ENCODE peak calls at places on chromosomes 11 and 22, in six cellular contexts. B is colonic mucosa, H is mammary epithelial cell, W is A549, F is left ventricle myocardium inferior, K is stomach. A is an unnamed sample.

GRCh38 chr11:124536520-124536919 is 6.9 kb downstream of the OR8B12 start:
- DNase-seq in H (peak; percentile 55), B (no peak), K (no peak), W (no peak), F (peak; percentile 30), A (no peak)

GRCh38 chr11:7514099-7514725 is 413 bp downstream of the PPFIBP2 start:
- DNase-seq in K (no peak), H (no peak), B (peak; percentile 39), W (peak; percentile 22), F (peak; percentile 27), A (no peak)

GRCh38 chr22:44929348-44930015 is 80.3 kb downstream of the PHF21B start:
- DNase-seq in K (no peak), W (no peak), H (no peak), F (no peak), B (no peak), A (no peak)

GRCh38 chr11:15774021-15774862 is 582.1 kb downstream of the SOX6 start:
- DNase-seq in H (no peak), K (no peak), B (no peak), F (no peak), W (no peak), A (no peak)

GRCh38 chr11:107576497-107577086 is 11.1 kb upstream of the ALKBH8 start:
- DNase-seq in K (peak; percentile 58), H (no peak), F (no peak), B (peak; percentile 37), W (peak; percentile 36), A (peak; percentile 56)

GRCh38 chr11:73392108-73393010 is 16.2 kb downstream of the RELT start:
- DNase-seq in H (no peak), W (no peak), F (no peak), K (no peak), B (no peak), A (no peak)

GRCh38 chr22:40023226-40023925 is 28.6 kb downstream of the FAM83F start:
- DNase-seq in K (no peak), W (no peak), H (no peak), B (no peak), F (no peak), A (no peak)

GRCh38 chr11:86251285-86251830 is 6.8 kb downstream of the EED start:
- DNase-seq in W (no peak), H (no peak), B (no peak), K (no peak), F (no peak), A (no peak)

GRCh38 chr22:38748487-38749136 is 7.2 kb downstream of the SUN2 start:
- DNase-seq in F (no peak), H (peak; percentile 43), B (no peak), W (no peak), K (no peak), A (no peak)

GRCh38 chr11:100445231-100445735 is 241.8 kb upstream of the ARHGAP42 start:
- DNase-seq in H (peak; percentile 11), W (no peak), K (peak; percentile 62), F (no peak), B (no peak), A (no peak)

GRCh38 chr11:112889446-112889845 is 71.8 kb upstream of the NCAM1 start:
- DNase-seq in B (no peak), F (no peak), K (no peak), H (no peak), W (no peak), A (no peak)

GRCh38 chr22:43191831-43192230 is 4.9 kb upstream of the TTLL12 start:
- DNase-seq in B (no peak), W (no peak), F (no peak), K (no peak), H (peak; percentile 25), A (no peak)

GRCh38 chr22:38468761-38469305 is 937 bp downstream of the KDELR3 start:
- DNase-seq in F (no peak), K (no peak), W (no peak), B (no peak), H (no peak), A (no peak)

GRCh38 chr11:8765294-8765693 is 82.7 kb downstream of the RPL27A start:
- DNase-seq in K (no peak), H (peak; percentile 38), B (no peak), W (peak; percentile 21), F (no peak), A (no peak)

GRCh38 chr22:28009272-28009827 is 90.3 kb upstream of the PITPNB start:
- DNase-seq in F (peak; percentile 69), H (peak; percentile 54), W (peak; percentile 74), K (peak; percentile 75), B (peak; percentile 74), A (peak; percentile 64)

GRCh38 chr11:31045335-31045734 is 324.2 kb downstream of the DCDC1 start:
- DNase-seq in K (no peak), W (no peak), H (no peak), B (no peak), F (no peak), A (no peak)

GRCh38 chr11:120285256-120285655 is 39.8 kb upstream of the TLCD5 start:
- DNase-seq in W (no peak), F (no peak), K (no peak), B (no peak), H (no peak), A (no peak)

GRCh38 chr11:27379449-27379848 is 16.4 kb upstream of the CCDC34 start:
- DNase-seq in B (no peak), F (no peak), K (no peak), W (no peak), H (no peak), A (no peak)

GRCh38 chr11:70443043-70444030 is 45.0 kb downstream of the CTTN start:
- DNase-seq in K (no peak), H (no peak), W (no peak), F (no peak), B (no peak), A (no peak)

GRCh38 chr11:95892892-95893570 is 30.9 kb downstream of the MTMR2 start:
- DNase-seq in B (no peak), H (no peak), K (no peak), F (no peak), W (no peak), A (no peak)

GRCh38 chr11:64074239-64074638 is 38.5 kb downstream of the FLRT1 start:
- DNase-seq in F (no peak), H (peak; percentile 10), B (no peak), W (no peak), K (no peak), A (peak; percentile 31)

GRCh38 chr11:102429691-102430090 is 22.9 kb downstream of the TMEM123 start:
- DNase-seq in W (no peak), F (no peak), K (no peak), H (no peak), B (no peak), A (no peak)
- H3K27ac ChIP-seq in W (no peak overlapping the region), F (no peak overlapping the region), K (peak overlapping the region; percentile 29), H (no peak overlapping the region), B (no peak overlapping the region), A (peak overlapping the region; percentile 18)

GRCh38 chr22:50473855-50474671 is 772 bp downstream of the SBF1 start:
- DNase-seq in K (peak; percentile 49), B (peak; percentile 47), F (peak; percentile 33), W (no peak), H (peak; percentile 47), A (no peak)

GRCh38 chr22:50476819-50477344 is 2.0 kb upstream of the SBF1 start:
- DNase-seq in K (no peak), W (no peak), B (no peak), F (no peak), H (peak; percentile 19), A (no peak)

GRCh38 chr22:50474711-50475651 is at the start of gene SBF1:
- DNase-seq in B (peak; percentile 91), F (peak; percentile 94), H (peak; percentile 82), W (peak; percentile 86), K (peak; percentile 96), A (peak; percentile 85)

GRCh38 chr22:50477923-50478322 is 3.1 kb upstream of the SBF1 start:
- DNase-seq in F (no peak), K (no peak), H (no peak), B (no peak), W (no peak), A (no peak)

GRCh38 chr22:50475652-50476002 is 792 bp upstream of the SBF1 start:
- DNase-seq in K (no peak), B (no peak), W (no peak), H (no peak), F (no peak), A (no peak)
- H3K4me3 ChIP-seq in K (peak overlapping the region; percentile 98), B (peak overlapping the region; percentile 93), W (peak overlapping the region; percentile 76), H (peak overlapping the region; percentile 30), F (peak overlapping the region; percentile 93), A (peak overlapping the region; percentile 73)

GRCh38 chr11:35321532-35322320 is 97.6 kb downstream of the SLC1A2 start:
- DNase-seq in B (no peak), K (no peak), W (no peak), F (peak; percentile 22), H (no peak), A (no peak)
- H3K9me3 ChIP-seq in B (no peaks in the 10 kb centered on the region), K (no peaks in the 10 kb centered on the region), W (no peaks in the 10 kb centered on the region), F (no peaks in the 10 kb centered on the region), H (no peaks in the 10 kb centered on the region), A (no peaks in the 10 kb centered on the region)

GRCh38 chr11:77474509-77475070 is 696 bp upstream of the PAK1 start:
- DNase-seq in K (no peak), H (no peak), B (no peak), F (no peak), W (no peak), A (no peak)

GRCh38 chr11:77471520-77472234 is 2.2 kb downstream of the PAK1 start:
- DNase-seq in B (peak; percentile 91), H (peak; percentile 42), W (peak; percentile 15), K (peak; percentile 72), F (no peak), A (no peak)

GRCh38 chr11:77473801-77474508 is at the start of gene PAK1:
- DNase-seq in W (peak; percentile 81), H (peak; percentile 88), F (peak; percentile 76), K (peak; percentile 95), B (peak; percentile 93), A (peak; percentile 91)

GRCh38 chr11:77473001-77473800 is 693 bp downstream of the PAK1 start:
- DNase-seq in F (peak; percentile 38), W (peak; percentile 31), B (peak; percentile 64), K (peak; percentile 62), H (peak; percentile 50), A (peak; percentile 63)

DNA sequence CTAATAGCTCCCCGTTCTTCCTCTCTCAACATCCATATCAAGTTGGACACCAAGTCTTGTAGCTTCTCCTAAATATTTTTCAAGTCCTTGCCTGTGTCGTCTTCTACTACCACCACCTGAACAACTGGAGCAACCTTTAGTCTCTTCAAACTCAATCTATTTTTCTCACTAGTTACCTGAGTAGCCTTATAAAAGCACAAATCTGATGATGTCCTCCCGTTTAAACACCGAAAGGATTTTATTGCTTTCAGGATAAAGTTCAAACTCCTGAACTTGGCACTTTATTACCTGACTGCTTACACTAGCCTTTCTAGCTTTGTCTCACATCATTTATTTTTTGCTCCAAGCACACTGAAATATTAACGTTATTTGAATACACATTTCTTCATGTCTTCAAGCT is 1.3 kb upstream of the PAK1 start:
- DNase-seq in W (no peak), K (no peak), B (no peak), F (no peak), H (no peak), A (no peak)
- H3K27ac ChIP-seq in W (no peak overlapping the region), K (peak overlapping the region; percentile 93), B (peak overlapping the region; percentile 92), F (no peak overlapping the region), H (no peak overlapping the region), A (no peak overlapping the region)